ENCODE peak calls at places on chromosomes 1 and 21, in six cellular contexts. R, T, A, N, C and V are unnamed samples.

GRCh38 chr1:25952851-25953401 is 44.9 kb downstream of the PAFAH2 start:
- DNase-seq in T (no peak), C (no peak), A (no peak), N (peak), R (peak), V (no peak)

GRCh38 chr1:4118746-4119515 is 218.9 kb upstream of the C1orf174 start:
- DNase-seq in N (no peak), T (no peak), C (no peak), R (no peak), A (no peak), V (peak)

GRCh38 chr1:61797045-61797755 is 54.9 kb downstream of the PATJ start:
- DNase-seq in C (no peak), N (no peak), A (no peak), R (peak), T (peak), V (no peak)

GRCh38 chr1:59215766-59216291 is 81.1 kb upstream of the FGGY start:
- DNase-seq in N (no peak), T (peak), R (no peak), C (no peak), A (no peak), V (no peak)

GRCh38 chr1:166950156-166950555 is 25.2 kb downstream of the ILDR2 start:
- DNase-seq in C (no peak), R (no peak), A (peak), N (no peak), T (no peak), V (peak)

GRCh38 chr1:230350208-230350921 is 75.8 kb downstream of the PGBD5 start:
- DNase-seq in T (no peak), R (peak), C (no peak), A (no peak), N (peak), V (no peak)

GRCh38 chr1:171477804-171478203 is 7.5 kb upstream of the PRRC2C start:
- DNase-seq in A (no peak), T (no peak), N (no peak), C (no peak), R (no peak), V (no peak)

GRCh38 chr21:40487406-40487805 is 359.6 kb downstream of the DSCAM start:
- DNase-seq in R (no peak), C (no peak), N (no peak), T (no peak), A (no peak), V (peak)

GRCh38 chr1:162159515-162159914 is 90.0 kb downstream of the NOS1AP start:
- DNase-seq in A (no peak), N (no peak), C (no peak), R (no peak), T (no peak), V (no peak)

GRCh38 chr1:181161170-181161870 is 72.8 kb downstream of the IER5 start:
- DNase-seq in T (no peak), N (peak), A (no peak), C (peak), R (peak), V (no peak)

GRCh38 chr1:68204965-68205630 is 27.2 kb downstream of the WLS start:
- DNase-seq in N (no peak), T (no peak), A (no peak), R (no peak), C (no peak), V (no peak)

GRCh38 chr1:246785536-246786111 is 61.4 kb downstream of the SCCPDH start:
- DNase-seq in A (no peak), T (no peak), R (peak), C (no peak), N (no peak), V (no peak)

GRCh38 chr21:21612446-21612845 is 614.2 kb downstream of the NCAM2 start:
- DNase-seq in C (no peak), T (no peak), N (peak), A (peak), R (peak), V (peak)

GRCh38 chr1:94081566-94082344 is 39.2 kb downstream of the ABCA4 start:
- DNase-seq in N (peak), A (no peak), R (peak), T (peak), C (no peak), V (no peak)

GRCh38 chr1:39094685-39095084 is 68.5 kb downstream of the NDUFS5 start:
- DNase-seq in T (no peak), A (no peak), R (no peak), C (no peak), N (no peak), V (no peak)

GRCh38 chr21:44436111-44436611 is 19.1 kb upstream of the LRRC3 start:
- DNase-seq in R (no peak), N (no peak), A (no peak), C (no peak), T (no peak), V (peak)
- H3K9ac ChIP-seq in R (no peak), N (no peak), A (no peak), C (no peak), T (no peak), V (no peak)

GRCh38 chr1:3070304-3070653 is 1.3 kb downstream of the PRDM16 start:
- DNase-seq in A (peak), T (no peak), R (no peak), N (no peak), C (no peak), V (no peak)
- H3K9ac ChIP-seq in A (no peak), T (no peak), R (no peak), N (no peak), C (no peak), V (no peak)

GRCh38 chr1:34867421-34867820 is 7.9 kb upstream of the SMIM12 start:
- DNase-seq in N (no peak), R (no peak), A (no peak), T (no peak), C (no peak), V (no peak)

GRCh38 chr1:34865981-34866761 is 6.6 kb upstream of the SMIM12 start:
- DNase-seq in T (peak), N (peak), C (peak), R (peak), A (peak), V (peak)

GRCh38 chr1:34864759-34865158 is 5.2 kb upstream of the SMIM12 start:
- DNase-seq in T (no peak), R (no peak), A (no peak), C (no peak), N (no peak), V (no peak)

GRCh38 chr1:34866762-34867109 is 7.2 kb upstream of the SMIM12 start:
- DNase-seq in A (no peak), C (no peak), R (no peak), T (no peak), N (no peak), V (no peak)

GRCh38 chr1:34865573-34865972 is 6.0 kb upstream of the SMIM12 start:
- DNase-seq in R (no peak), T (no peak), A (no peak), C (no peak), N (no peak), V (no peak)
- H3K9ac ChIP-seq in R (no peak), T (no peak), A (no peak), C (peak), N (peak), V (no peak)

DNA sequence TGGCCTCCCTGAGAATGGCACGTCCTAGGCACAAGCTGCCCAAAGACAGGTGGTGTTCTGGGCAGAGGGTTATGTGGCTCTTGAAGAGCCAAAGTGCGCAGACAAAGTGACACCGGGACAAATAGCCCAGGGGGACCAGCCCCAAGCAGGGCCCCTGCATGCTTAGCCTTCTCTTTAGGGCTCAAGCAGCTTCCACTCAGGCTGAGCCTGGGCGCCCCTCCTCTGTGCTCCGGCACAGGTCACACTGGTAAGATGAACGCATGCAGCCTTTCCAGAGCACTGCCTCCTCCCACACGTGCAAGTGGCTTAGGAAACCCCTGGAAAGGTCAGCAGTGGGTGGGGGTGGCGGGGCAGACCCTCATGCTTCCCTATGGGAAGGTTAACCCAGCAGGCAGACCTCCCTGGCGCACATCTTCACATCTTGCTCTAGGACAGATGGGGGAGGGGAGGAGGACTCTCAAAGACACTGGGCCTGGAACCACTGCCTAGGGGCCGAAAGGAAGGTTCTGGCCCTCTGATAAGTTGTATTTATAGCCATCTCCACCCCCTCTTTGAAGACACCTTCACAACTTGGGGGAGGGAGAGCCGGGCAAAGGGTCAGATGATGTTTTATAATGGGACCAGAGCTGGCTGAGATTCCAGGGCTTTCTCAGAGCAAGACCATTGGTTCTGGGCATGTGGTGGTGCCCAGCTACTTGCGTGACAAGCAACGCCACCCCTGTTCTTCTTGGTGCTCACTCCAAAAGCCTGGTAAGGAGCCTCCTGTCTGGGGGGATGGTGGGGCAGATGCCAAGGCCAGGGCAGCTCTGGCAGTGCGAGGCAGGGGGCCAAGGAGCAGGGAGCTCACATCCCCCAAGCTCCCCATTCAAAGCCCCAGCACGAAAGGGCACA is 5.5 kb downstream of the KLHL21 start:
- DNase-seq in C (no peak), R (no peak), T (no peak), N (no peak), A (no peak), V (peak)
- H3K9ac ChIP-seq in C (no peak), R (no peak), T (no peak), N (no peak), A (no peak), V (no peak)